ENCODE peak calls at places on chromosomes 4 and X, in eight cellular contexts. One of them, this sample, is unnamed.

GRCh38 chrX:66191563-66191962 is 27.5 kb downstream of the HEPH start:
- DNase-seq in CD4-positive, alpha-beta memory T cell: no peak
- DNase-seq in stimulated activated naive CD4-positive, alpha-beta T cell: no peak
- DNase-seq in ELR: no peak
- DNase-seq in NCI-H2081 treated with DMSO at 0.1 percent for 48 hours: no peak
- DNase-seq in activated CD8-positive, alpha-beta T cell treated with anti-CD3 and anti-CD28 coated beads, Interleukin-2, amount 10 ng/mL, durations not matched to agents 7 days and 5 days: no peak
- DNase-seq in choroid plexus epithelial cell: no peak
- DNase-seq in heart right ventricle: no peak
- DNase-seq in this sample: no peak

GRCh38 chr4:6232836-6233785 is 32.8 kb upstream of the JAKMIP1 start:
- DNase-seq in stimulated activated naive CD4-positive, alpha-beta T cell: no peak
- DNase-seq in CD4-positive, alpha-beta memory T cell: no peak
- DNase-seq in choroid plexus epithelial cell: no peak
- DNase-seq in heart right ventricle: no peak
- DNase-seq in ELR: no peak
- DNase-seq in NCI-H2081 treated with DMSO at 0.1 percent for 48 hours: no peak
- DNase-seq in activated CD8-positive, alpha-beta T cell treated with anti-CD3 and anti-CD28 coated beads, Interleukin-2, amount 10 ng/mL, durations not matched to agents 7 days and 5 days: no peak
- DNase-seq in this sample: no peak

GRCh38 chr4:91170756-91171155 is 1043.6 kb downstream of the CCSER1 start:
- DNase-seq in ELR: no peak
- DNase-seq in stimulated activated naive CD4-positive, alpha-beta T cell: no peak
- DNase-seq in heart right ventricle: no peak
- DNase-seq in NCI-H2081 treated with DMSO at 0.1 percent for 48 hours: no peak
- DNase-seq in choroid plexus epithelial cell: no peak
- DNase-seq in activated CD8-positive, alpha-beta T cell treated with anti-CD3 and anti-CD28 coated beads, Interleukin-2, amount 10 ng/mL, durations not matched to agents 7 days and 5 days: no peak
- DNase-seq in CD4-positive, alpha-beta memory T cell: no peak
- DNase-seq in this sample: no peak

GRCh38 chr4:106301393-106302084 is 14.5 kb downstream of the TBCK start:
- DNase-seq in ELR: no peak
- DNase-seq in CD4-positive, alpha-beta memory T cell: no peak
- DNase-seq in NCI-H2081 treated with DMSO at 0.1 percent for 48 hours: no peak
- DNase-seq in activated CD8-positive, alpha-beta T cell treated with anti-CD3 and anti-CD28 coated beads, Interleukin-2, amount 10 ng/mL, durations not matched to agents 7 days and 5 days: no peak
- DNase-seq in heart right ventricle: no peak
- DNase-seq in stimulated activated naive CD4-positive, alpha-beta T cell: no peak
- DNase-seq in choroid plexus epithelial cell: peak
- DNase-seq in this sample: no peak

GRCh38 chrX:97863261-97863660 is 979.6 kb downstream of the RPA4 start:
- DNase-seq in CD4-positive, alpha-beta memory T cell: no peak
- DNase-seq in choroid plexus epithelial cell: no peak
- DNase-seq in NCI-H2081 treated with DMSO at 0.1 percent for 48 hours: no peak
- DNase-seq in activated CD8-positive, alpha-beta T cell treated with anti-CD3 and anti-CD28 coated beads, Interleukin-2, amount 10 ng/mL, durations not matched to agents 7 days and 5 days: no peak
- DNase-seq in stimulated activated naive CD4-positive, alpha-beta T cell: no peak
- DNase-seq in heart right ventricle: no peak
- DNase-seq in ELR: no peak
- DNase-seq in this sample: no peak

GRCh38 chrX:103817502-103817901 is 14.6 kb downstream of the RAB9B start:
- DNase-seq in CD4-positive, alpha-beta memory T cell: peak
- DNase-seq in ELR: peak
- DNase-seq in choroid plexus epithelial cell: peak
- DNase-seq in heart right ventricle: no peak
- DNase-seq in activated CD8-positive, alpha-beta T cell treated with anti-CD3 and anti-CD28 coated beads, Interleukin-2, amount 10 ng/mL, durations not matched to agents 7 days and 5 days: peak
- DNase-seq in NCI-H2081 treated with DMSO at 0.1 percent for 48 hours: peak
- DNase-seq in stimulated activated naive CD4-positive, alpha-beta T cell: peak
- DNase-seq in this sample: peak

GRCh38 chrX:143854006-143854405 is 29.9 kb upstream of the UBE2NL start:
- DNase-seq in activated CD8-positive, alpha-beta T cell treated with anti-CD3 and anti-CD28 coated beads, Interleukin-2, amount 10 ng/mL, durations not matched to agents 7 days and 5 days: no peak
- DNase-seq in stimulated activated naive CD4-positive, alpha-beta T cell: no peak
- DNase-seq in NCI-H2081 treated with DMSO at 0.1 percent for 48 hours: no peak
- DNase-seq in CD4-positive, alpha-beta memory T cell: no peak
- DNase-seq in ELR: peak
- DNase-seq in choroid plexus epithelial cell: peak
- DNase-seq in heart right ventricle: no peak
- DNase-seq in this sample: no peak

GRCh38 chr4:11585506-11585905 is 156.8 kb upstream of the HS3ST1 start:
- DNase-seq in stimulated activated naive CD4-positive, alpha-beta T cell: no peak
- DNase-seq in CD4-positive, alpha-beta memory T cell: no peak
- DNase-seq in NCI-H2081 treated with DMSO at 0.1 percent for 48 hours: no peak
- DNase-seq in choroid plexus epithelial cell: peak
- DNase-seq in heart right ventricle: no peak
- DNase-seq in activated CD8-positive, alpha-beta T cell treated with anti-CD3 and anti-CD28 coated beads, Interleukin-2, amount 10 ng/mL, durations not matched to agents 7 days and 5 days: no peak
- DNase-seq in ELR: no peak
- DNase-seq in this sample: no peak

GRCh38 chrX:114344756-114345155 is 239.1 kb upstream of the HTR2C start:
- DNase-seq in stimulated activated naive CD4-positive, alpha-beta T cell: no peak
- DNase-seq in NCI-H2081 treated with DMSO at 0.1 percent for 48 hours: no peak
- DNase-seq in activated CD8-positive, alpha-beta T cell treated with anti-CD3 and anti-CD28 coated beads, Interleukin-2, amount 10 ng/mL, durations not matched to agents 7 days and 5 days: no peak
- DNase-seq in choroid plexus epithelial cell: peak
- DNase-seq in heart right ventricle: no peak
- DNase-seq in CD4-positive, alpha-beta memory T cell: no peak
- DNase-seq in ELR: peak
- DNase-seq in this sample: peak

GRCh38 chrX:25068340-25068739 is 52.6 kb upstream of the ARX start:
- DNase-seq in ELR: no peak
- DNase-seq in activated CD8-positive, alpha-beta T cell treated with anti-CD3 and anti-CD28 coated beads, Interleukin-2, amount 10 ng/mL, durations not matched to agents 7 days and 5 days: no peak
- DNase-seq in NCI-H2081 treated with DMSO at 0.1 percent for 48 hours: no peak
- DNase-seq in CD4-positive, alpha-beta memory T cell: no peak
- DNase-seq in heart right ventricle: no peak
- DNase-seq in stimulated activated naive CD4-positive, alpha-beta T cell: no peak
- DNase-seq in choroid plexus epithelial cell: no peak
- DNase-seq in this sample: no peak

GRCh38 chr4:5814421-5814820 is 78.5 kb downstream of the CRMP1 start:
- DNase-seq in NCI-H2081 treated with DMSO at 0.1 percent for 48 hours: no peak
- DNase-seq in ELR: no peak
- DNase-seq in stimulated activated naive CD4-positive, alpha-beta T cell: no peak
- DNase-seq in CD4-positive, alpha-beta memory T cell: no peak
- DNase-seq in choroid plexus epithelial cell: no peak
- DNase-seq in activated CD8-positive, alpha-beta T cell treated with anti-CD3 and anti-CD28 coated beads, Interleukin-2, amount 10 ng/mL, durations not matched to agents 7 days and 5 days: no peak
- DNase-seq in heart right ventricle: no peak
- DNase-seq in this sample: no peak

GRCh38 chr4:173801361-173801760 is 271.3 kb upstream of the HAND2 start:
- DNase-seq in heart right ventricle: no peak
- DNase-seq in CD4-positive, alpha-beta memory T cell: no peak
- DNase-seq in ELR: no peak
- DNase-seq in stimulated activated naive CD4-positive, alpha-beta T cell: no peak
- DNase-seq in activated CD8-positive, alpha-beta T cell treated with anti-CD3 and anti-CD28 coated beads, Interleukin-2, amount 10 ng/mL, durations not matched to agents 7 days and 5 days: no peak
- DNase-seq in choroid plexus epithelial cell: no peak
- DNase-seq in NCI-H2081 treated with DMSO at 0.1 percent for 48 hours: no peak
- DNase-seq in this sample: no peak

GRCh38 chr4:13872145-13872544 is 244.6 kb upstream of the BOD1L1 start:
- DNase-seq in ELR: peak
- DNase-seq in stimulated activated naive CD4-positive, alpha-beta T cell: no peak
- DNase-seq in CD4-positive, alpha-beta memory T cell: no peak
- DNase-seq in NCI-H2081 treated with DMSO at 0.1 percent for 48 hours: no peak
- DNase-seq in choroid plexus epithelial cell: peak
- DNase-seq in heart right ventricle: no peak
- DNase-seq in activated CD8-positive, alpha-beta T cell treated with anti-CD3 and anti-CD28 coated beads, Interleukin-2, amount 10 ng/mL, durations not matched to agents 7 days and 5 days: no peak
- DNase-seq in this sample: no peak

GRCh38 chr4:78749972-78750727 is 26.0 kb upstream of the BMP2K start:
- DNase-seq in stimulated activated naive CD4-positive, alpha-beta T cell: no peak
- DNase-seq in choroid plexus epithelial cell: peak
- DNase-seq in heart right ventricle: no peak
- DNase-seq in CD4-positive, alpha-beta memory T cell: no peak
- DNase-seq in NCI-H2081 treated with DMSO at 0.1 percent for 48 hours: no peak
- DNase-seq in ELR: no peak
- DNase-seq in activated CD8-positive, alpha-beta T cell treated with anti-CD3 and anti-CD28 coated beads, Interleukin-2, amount 10 ng/mL, durations not matched to agents 7 days and 5 days: no peak
- DNase-seq in this sample: no peak

GRCh38 chr4:55543858-55544257 is 2.9 kb downstream of the CLOCK start:
- DNase-seq in NCI-H2081 treated with DMSO at 0.1 percent for 48 hours: no peak
- DNase-seq in choroid plexus epithelial cell: no peak
- DNase-seq in activated CD8-positive, alpha-beta T cell treated with anti-CD3 and anti-CD28 coated beads, Interleukin-2, amount 10 ng/mL, durations not matched to agents 7 days and 5 days: no peak
- DNase-seq in heart right ventricle: no peak
- DNase-seq in ELR: peak
- DNase-seq in stimulated activated naive CD4-positive, alpha-beta T cell: no peak
- DNase-seq in CD4-positive, alpha-beta memory T cell: no peak
- DNase-seq in this sample: no peak

GRCh38 chr4:187227907-187228699 is 504.4 kb upstream of the FAT1 start:
- DNase-seq in activated CD8-positive, alpha-beta T cell treated with anti-CD3 and anti-CD28 coated beads, Interleukin-2, amount 10 ng/mL, durations not matched to agents 7 days and 5 days: no peak
- DNase-seq in heart right ventricle: no peak
- DNase-seq in CD4-positive, alpha-beta memory T cell: no peak
- DNase-seq in ELR: no peak
- DNase-seq in NCI-H2081 treated with DMSO at 0.1 percent for 48 hours: no peak
- DNase-seq in stimulated activated naive CD4-positive, alpha-beta T cell: no peak
- DNase-seq in choroid plexus epithelial cell: peak
- DNase-seq in this sample: no peak

GRCh38 chrX:41478397-41478911 is 31.3 kb downstream of the NYX start:
- DNase-seq in CD4-positive, alpha-beta memory T cell: no peak
- DNase-seq in activated CD8-positive, alpha-beta T cell treated with anti-CD3 and anti-CD28 coated beads, Interleukin-2, amount 10 ng/mL, durations not matched to agents 7 days and 5 days: no peak
- DNase-seq in ELR: no peak
- DNase-seq in choroid plexus epithelial cell: peak
- DNase-seq in stimulated activated naive CD4-positive, alpha-beta T cell: no peak
- DNase-seq in heart right ventricle: no peak
- DNase-seq in NCI-H2081 treated with DMSO at 0.1 percent for 48 hours: no peak
- DNase-seq in this sample: no peak

GRCh38 chrX:12145402-12145801 is 7.1 kb downstream of the FRMPD4 start:
- DNase-seq in stimulated activated naive CD4-positive, alpha-beta T cell: no peak
- DNase-seq in NCI-H2081 treated with DMSO at 0.1 percent for 48 hours: no peak
- DNase-seq in CD4-positive, alpha-beta memory T cell: no peak
- DNase-seq in choroid plexus epithelial cell: no peak
- DNase-seq in activated CD8-positive, alpha-beta T cell treated with anti-CD3 and anti-CD28 coated beads, Interleukin-2, amount 10 ng/mL, durations not matched to agents 7 days and 5 days: no peak
- DNase-seq in heart right ventricle: no peak
- DNase-seq in ELR: no peak
- DNase-seq in this sample: no peak

GRCh38 chrX:47595701-47596655 is 13.7 kb downstream of the TIMP1 start:
- DNase-seq in heart right ventricle: no peak
- DNase-seq in activated CD8-positive, alpha-beta T cell treated with anti-CD3 and anti-CD28 coated beads, Interleukin-2, amount 10 ng/mL, durations not matched to agents 7 days and 5 days: no peak
- DNase-seq in choroid plexus epithelial cell: peak
- DNase-seq in stimulated activated naive CD4-positive, alpha-beta T cell: no peak
- DNase-seq in NCI-H2081 treated with DMSO at 0.1 percent for 48 hours: no peak
- DNase-seq in CD4-positive, alpha-beta memory T cell: no peak
- DNase-seq in ELR: no peak
- DNase-seq in this sample: no peak

GRCh38 chrX:2188316-2188715 is 312.5 kb downstream of the DHRSX start:
- DNase-seq in stimulated activated naive CD4-positive, alpha-beta T cell: no peak
- DNase-seq in activated CD8-positive, alpha-beta T cell treated with anti-CD3 and anti-CD28 coated beads, Interleukin-2, amount 10 ng/mL, durations not matched to agents 7 days and 5 days: no peak
- DNase-seq in CD4-positive, alpha-beta memory T cell: no peak
- DNase-seq in ELR: no peak
- DNase-seq in heart right ventricle: no peak
- DNase-seq in NCI-H2081 treated with DMSO at 0.1 percent for 48 hours: no peak
- DNase-seq in choroid plexus epithelial cell: peak
- DNase-seq in this sample: no peak

GRCh38 chr4:85555210-85555609 is 80.3 kb downstream of the ARHGAP24 start:
- DNase-seq in CD4-positive, alpha-beta memory T cell: no peak
- DNase-seq in heart right ventricle: no peak
- DNase-seq in stimulated activated naive CD4-positive, alpha-beta T cell: no peak
- DNase-seq in ELR: no peak
- DNase-seq in choroid plexus epithelial cell: peak
- DNase-seq in NCI-H2081 treated with DMSO at 0.1 percent for 48 hours: no peak
- DNase-seq in activated CD8-positive, alpha-beta T cell treated with anti-CD3 and anti-CD28 coated beads, Interleukin-2, amount 10 ng/mL, durations not matched to agents 7 days and 5 days: no peak
- DNase-seq in this sample: no peak

GRCh38 chr4:11635336-11635735 is 206.6 kb upstream of the HS3ST1 start:
- DNase-seq in choroid plexus epithelial cell: peak
- DNase-seq in ELR: peak
- DNase-seq in CD4-positive, alpha-beta memory T cell: no peak
- DNase-seq in activated CD8-positive, alpha-beta T cell treated with anti-CD3 and anti-CD28 coated beads, Interleukin-2, amount 10 ng/mL, durations not matched to agents 7 days and 5 days: no peak
- DNase-seq in NCI-H2081 treated with DMSO at 0.1 percent for 48 hours: no peak
- DNase-seq in heart right ventricle: no peak
- DNase-seq in stimulated activated naive CD4-positive, alpha-beta T cell: no peak
- DNase-seq in this sample: no peak

GRCh38 chr4:108714880-108715279 is 48.0 kb downstream of the ETNPPL start:
- DNase-seq in CD4-positive, alpha-beta memory T cell: no peak
- DNase-seq in stimulated activated naive CD4-positive, alpha-beta T cell: no peak
- DNase-seq in NCI-H2081 treated with DMSO at 0.1 percent for 48 hours: no peak
- DNase-seq in activated CD8-positive, alpha-beta T cell treated with anti-CD3 and anti-CD28 coated beads, Interleukin-2, amount 10 ng/mL, durations not matched to agents 7 days and 5 days: no peak
- DNase-seq in ELR: no peak
- DNase-seq in choroid plexus epithelial cell: no peak
- DNase-seq in heart right ventricle: no peak
- DNase-seq in this sample: no peak

GRCh38 chrX:79094075-79094832 is 50.2 kb upstream of the GPR174 start:
- DNase-seq in choroid plexus epithelial cell: no peak
- DNase-seq in stimulated activated naive CD4-positive, alpha-beta T cell: no peak
- DNase-seq in activated CD8-positive, alpha-beta T cell treated with anti-CD3 and anti-CD28 coated beads, Interleukin-2, amount 10 ng/mL, durations not matched to agents 7 days and 5 days: no peak
- DNase-seq in NCI-H2081 treated with DMSO at 0.1 percent for 48 hours: no peak
- DNase-seq in ELR: no peak
- DNase-seq in heart right ventricle: no peak
- DNase-seq in CD4-positive, alpha-beta memory T cell: no peak
- DNase-seq in this sample: no peak

GRCh38 chrX:55638933-55639332 is 15.7 kb downstream of the FOXR2 start:
- DNase-seq in heart right ventricle: no peak
- DNase-seq in choroid plexus epithelial cell: no peak
- DNase-seq in activated CD8-positive, alpha-beta T cell treated with anti-CD3 and anti-CD28 coated beads, Interleukin-2, amount 10 ng/mL, durations not matched to agents 7 days and 5 days: no peak
- DNase-seq in ELR: no peak
- DNase-seq in NCI-H2081 treated with DMSO at 0.1 percent for 48 hours: no peak
- DNase-seq in CD4-positive, alpha-beta memory T cell: no peak
- DNase-seq in stimulated activated naive CD4-positive, alpha-beta T cell: no peak
- DNase-seq in this sample: no peak

GRCh38 chrX:105564536-105564935 is 257.8 kb upstream of the NRK start:
- DNase-seq in stimulated activated naive CD4-positive, alpha-beta T cell: no peak
- DNase-seq in choroid plexus epithelial cell: peak
- DNase-seq in ELR: peak
- DNase-seq in activated CD8-positive, alpha-beta T cell treated with anti-CD3 and anti-CD28 coated beads, Interleukin-2, amount 10 ng/mL, durations not matched to agents 7 days and 5 days: no peak
- DNase-seq in CD4-positive, alpha-beta memory T cell: no peak
- DNase-seq in heart right ventricle: no peak
- DNase-seq in NCI-H2081 treated with DMSO at 0.1 percent for 48 hours: no peak
- DNase-seq in this sample: no peak

This sample was measured in neuronal stem cell.